ENCODE peak calls at places on chromosomes 7 and 10, in eight cellular contexts. One of them, this sample, is unnamed.

GRCh38 chr7:153943428-153944370 is 108.5 kb upstream of the DPP6 start:
- ATAC-seq in activated CD4-positive, CD25-positive, alpha-beta regulatory T cell treated with anti-CD3 and anti-CD28 coated beads, Interleukin-2, amount 50 U/mL, for 24 hours: no peak
- ATAC-seq in left ventricle myocardium superior: no peak
- ATAC-seq in T-helper 17 cell: no peak
- ATAC-seq in heart right ventricle: no peak
- ATAC-seq in activated T-helper 17 cell treated with anti-CD3 and anti-CD28 coated beads, Interleukin-2, amount 50 U/mL, for 72 hours: no peak
- ATAC-seq in central memory CD8-positive, alpha-beta T cell: no peak
- ATAC-seq in left cardiac atrium: no peak
- ATAC-seq in this sample: no peak

GRCh38 chr10:16915308-16915707 is 98.1 kb upstream of the RSU1 start:
- ATAC-seq in activated CD4-positive, CD25-positive, alpha-beta regulatory T cell treated with anti-CD3 and anti-CD28 coated beads, Interleukin-2, amount 50 U/mL, for 24 hours: no peak
- ATAC-seq in left ventricle myocardium superior: no peak
- ATAC-seq in T-helper 17 cell: peak
- ATAC-seq in heart right ventricle: no peak
- ATAC-seq in activated T-helper 17 cell treated with anti-CD3 and anti-CD28 coated beads, Interleukin-2, amount 50 U/mL, for 72 hours: no peak
- ATAC-seq in central memory CD8-positive, alpha-beta T cell: no peak
- ATAC-seq in left cardiac atrium: no peak
- ATAC-seq in this sample: no peak

GRCh38 chr7:130993671-130994365 is 259.8 kb upstream of the KLF14 start:
- ATAC-seq in activated CD4-positive, CD25-positive, alpha-beta regulatory T cell treated with anti-CD3 and anti-CD28 coated beads, Interleukin-2, amount 50 U/mL, for 24 hours: no peak
- ATAC-seq in left ventricle myocardium superior: no peak
- ATAC-seq in T-helper 17 cell: peak
- ATAC-seq in heart right ventricle: peak
- ATAC-seq in activated T-helper 17 cell treated with anti-CD3 and anti-CD28 coated beads, Interleukin-2, amount 50 U/mL, for 72 hours: no peak
- ATAC-seq in central memory CD8-positive, alpha-beta T cell: no peak
- ATAC-seq in left cardiac atrium: no peak
- ATAC-seq in this sample: no peak

GRCh38 chr10:103416436-103417147 is 20.2 kb downstream of the PDCD11 start:
- ATAC-seq in activated CD4-positive, CD25-positive, alpha-beta regulatory T cell treated with anti-CD3 and anti-CD28 coated beads, Interleukin-2, amount 50 U/mL, for 24 hours: no peak
- ATAC-seq in left ventricle myocardium superior: peak
- ATAC-seq in T-helper 17 cell: peak
- ATAC-seq in heart right ventricle: no peak
- ATAC-seq in activated T-helper 17 cell treated with anti-CD3 and anti-CD28 coated beads, Interleukin-2, amount 50 U/mL, for 72 hours: peak
- ATAC-seq in central memory CD8-positive, alpha-beta T cell: no peak
- ATAC-seq in left cardiac atrium: peak
- ATAC-seq in this sample: no peak

GRCh38 chr10:6669269-6669859 is 89.3 kb upstream of the PRKCQ start:
- ATAC-seq in activated CD4-positive, CD25-positive, alpha-beta regulatory T cell treated with anti-CD3 and anti-CD28 coated beads, Interleukin-2, amount 50 U/mL, for 24 hours: no peak
- ATAC-seq in left ventricle myocardium superior: peak
- ATAC-seq in T-helper 17 cell: peak
- ATAC-seq in heart right ventricle: no peak
- ATAC-seq in activated T-helper 17 cell treated with anti-CD3 and anti-CD28 coated beads, Interleukin-2, amount 50 U/mL, for 72 hours: no peak
- ATAC-seq in central memory CD8-positive, alpha-beta T cell: no peak
- ATAC-seq in left cardiac atrium: peak
- ATAC-seq in this sample: no peak

GRCh38 chr10:3861785-3862184 is 76.8 kb upstream of the KLF6 start:
- ATAC-seq in activated CD4-positive, CD25-positive, alpha-beta regulatory T cell treated with anti-CD3 and anti-CD28 coated beads, Interleukin-2, amount 50 U/mL, for 24 hours: no peak
- ATAC-seq in left ventricle myocardium superior: no peak
- ATAC-seq in T-helper 17 cell: no peak
- ATAC-seq in heart right ventricle: no peak
- ATAC-seq in activated T-helper 17 cell treated with anti-CD3 and anti-CD28 coated beads, Interleukin-2, amount 50 U/mL, for 72 hours: no peak
- ATAC-seq in central memory CD8-positive, alpha-beta T cell: no peak
- ATAC-seq in left cardiac atrium: no peak
- ATAC-seq in this sample: no peak

GRCh38 chr10:111103196-111103595 is 26.4 kb downstream of the ADRA2A start:
- ATAC-seq in activated CD4-positive, CD25-positive, alpha-beta regulatory T cell treated with anti-CD3 and anti-CD28 coated beads, Interleukin-2, amount 50 U/mL, for 24 hours: no peak
- ATAC-seq in left ventricle myocardium superior: no peak
- ATAC-seq in T-helper 17 cell: no peak
- ATAC-seq in heart right ventricle: no peak
- ATAC-seq in activated T-helper 17 cell treated with anti-CD3 and anti-CD28 coated beads, Interleukin-2, amount 50 U/mL, for 72 hours: no peak
- ATAC-seq in central memory CD8-positive, alpha-beta T cell: no peak
- ATAC-seq in left cardiac atrium: no peak
- ATAC-seq in this sample: no peak

GRCh38 chr7:138032186-138032585 is 30.3 kb upstream of the CREB3L2 start:
- ATAC-seq in activated CD4-positive, CD25-positive, alpha-beta regulatory T cell treated with anti-CD3 and anti-CD28 coated beads, Interleukin-2, amount 50 U/mL, for 24 hours: no peak
- ATAC-seq in left ventricle myocardium superior: no peak
- ATAC-seq in T-helper 17 cell: no peak
- ATAC-seq in heart right ventricle: no peak
- ATAC-seq in activated T-helper 17 cell treated with anti-CD3 and anti-CD28 coated beads, Interleukin-2, amount 50 U/mL, for 72 hours: peak
- ATAC-seq in central memory CD8-positive, alpha-beta T cell: no peak
- ATAC-seq in left cardiac atrium: no peak
- ATAC-seq in this sample: no peak

GRCh38 chr10:80523776-80524175 is 13.9 kb upstream of the SH2D4B start:
- ATAC-seq in activated CD4-positive, CD25-positive, alpha-beta regulatory T cell treated with anti-CD3 and anti-CD28 coated beads, Interleukin-2, amount 50 U/mL, for 24 hours: no peak
- ATAC-seq in left ventricle myocardium superior: no peak
- ATAC-seq in T-helper 17 cell: no peak
- ATAC-seq in heart right ventricle: no peak
- ATAC-seq in activated T-helper 17 cell treated with anti-CD3 and anti-CD28 coated beads, Interleukin-2, amount 50 U/mL, for 72 hours: no peak
- ATAC-seq in central memory CD8-positive, alpha-beta T cell: no peak
- ATAC-seq in left cardiac atrium: no peak
- ATAC-seq in this sample: no peak

GRCh38 chr7:32212321-32212720 is 142.1 kb upstream of the PDE1C start:
- ATAC-seq in activated CD4-positive, CD25-positive, alpha-beta regulatory T cell treated with anti-CD3 and anti-CD28 coated beads, Interleukin-2, amount 50 U/mL, for 24 hours: no peak
- ATAC-seq in left ventricle myocardium superior: no peak
- ATAC-seq in T-helper 17 cell: no peak
- ATAC-seq in heart right ventricle: no peak
- ATAC-seq in activated T-helper 17 cell treated with anti-CD3 and anti-CD28 coated beads, Interleukin-2, amount 50 U/mL, for 72 hours: no peak
- ATAC-seq in central memory CD8-positive, alpha-beta T cell: no peak
- ATAC-seq in left cardiac atrium: no peak
- ATAC-seq in this sample: no peak

GRCh38 chr7:31517103-31517502 is 3.2 kb downstream of the ITPRID1 start:
- ATAC-seq in activated CD4-positive, CD25-positive, alpha-beta regulatory T cell treated with anti-CD3 and anti-CD28 coated beads, Interleukin-2, amount 50 U/mL, for 24 hours: no peak
- ATAC-seq in left ventricle myocardium superior: no peak
- ATAC-seq in T-helper 17 cell: no peak
- ATAC-seq in heart right ventricle: no peak
- ATAC-seq in activated T-helper 17 cell treated with anti-CD3 and anti-CD28 coated beads, Interleukin-2, amount 50 U/mL, for 72 hours: no peak
- ATAC-seq in central memory CD8-positive, alpha-beta T cell: no peak
- ATAC-seq in left cardiac atrium: no peak
- ATAC-seq in this sample: no peak